ENCODE peak calls at places on chromosomes 16 and 17, in five cellular contexts. T is colonic mucosa, S is mesendoderm, G is OCI-LY7, B is body of pancreas. H is an unnamed sample.

GRCh38 chr17:64231567-64232141 is 31.4 kb downstream of the TEX2 start:
- DNase-seq in B (no peak), G (no peak), S (no peak), T (no peak), H (no peak)

GRCh38 chr17:50426814-50427787 is 1.1 kb downstream of the ACSF2 start:
- DNase-seq in S (peak), T (peak), B (peak), G (peak), H (no peak)

GRCh38 chr16:85396879-85397871 is 215.9 kb upstream of the GSE1 start:
- DNase-seq in T (peak), B (no peak), S (no peak), G (peak), H (no peak)

GRCh38 chr17:56176101-56176500 is 22.8 kb downstream of the ANKFN1 start:
- DNase-seq in G (no peak), S (peak), B (no peak), T (no peak), H (no peak)

GRCh38 chr17:2347805-2348685 is 10.7 kb downstream of the SGSM2 start:
- DNase-seq in T (peak), B (peak), G (no peak), S (peak), H (no peak)

GRCh38 chr16:86536621-86537020 is 18.4 kb downstream of the MTHFSD start:
- DNase-seq in T (no peak), B (no peak), S (no peak), G (no peak), H (no peak)

GRCh38 chr17:32285770-32286517 is 20.3 kb downstream of the RHBDL3 start:
- DNase-seq in B (no peak), G (no peak), T (no peak), S (no peak), H (no peak)

GRCh38 chr17:29621751-29622194 is 939 bp downstream of the CORO6 start:
- DNase-seq in T (no peak), B (no peak), G (no peak), S (no peak), H (no peak)

GRCh38 chr16:81718637-81719036 is 60.5 kb upstream of the PLCG2 start:
- DNase-seq in G (no peak), T (no peak), B (no peak), S (no peak), H (no peak)

GRCh38 chr16:80936410-80936809 is 70.3 kb downstream of the CMC2 start:
- DNase-seq in B (no peak), G (no peak), T (no peak), S (no peak), H (no peak)

GRCh38 chr17:10547351-10547750 is 2.1 kb downstream of the MYH2 start:
- DNase-seq in G (no peak), T (no peak), B (no peak), S (no peak), H (no peak)

GRCh38 chr16:68898026-68898425 is 54.7 kb downstream of the TANGO6 start:
- DNase-seq in S (no peak), B (no peak), G (no peak), T (no peak), H (no peak)

GRCh38 chr16:59993101-59993500 is 1259.0 kb upstream of the GOT2 start:
- DNase-seq in G (no peak), T (no peak), B (no peak), S (peak), H (no peak)

GRCh38 chr17:81125573-81126081 is 39.7 kb upstream of the PVALEF start:
- DNase-seq in S (no peak), T (no peak), B (no peak), G (no peak), H (no peak)

GRCh38 chr17:79001190-79002020 is 8.2 kb downstream of the CANT1 start:
- DNase-seq in G (no peak), T (peak), B (no peak), S (no peak), H (no peak)

GRCh38 chr16:77584205-77584859 is 138.0 kb upstream of the NUDT7 start:
- DNase-seq in B (peak), G (peak), S (peak), T (peak), H (no peak)

GRCh38 chr16:54055864-54056263 is 230.7 kb downstream of the IRX3 start:
- DNase-seq in S (no peak), G (no peak), T (no peak), B (no peak), H (no peak)

GRCh38 chr16:69709456-69710084 is 16.8 kb downstream of the NQO1 start:
- DNase-seq in B (peak), T (no peak), G (peak), S (peak), H (peak)

GRCh38 chr17:4839965-4840892 is 7.1 kb downstream of the MINK1 start:
- DNase-seq in G (no peak), B (no peak), S (no peak), T (no peak), H (no peak)

GRCh38 chr17:4839221-4839620 is 6.1 kb downstream of the MINK1 start:
- DNase-seq in T (no peak), S (no peak), B (no peak), G (no peak), H (no peak)

GRCh38 chr17:4838306-4838785 is 5.2 kb downstream of the MINK1 start:
- DNase-seq in T (no peak), B (no peak), S (no peak), G (no peak), H (no peak)

GRCh38 chr17:4842376-4842775 is 9.2 kb downstream of the MINK1 start:
- DNase-seq in S (no peak), B (no peak), T (no peak), G (no peak), H (no peak)

DNA sequence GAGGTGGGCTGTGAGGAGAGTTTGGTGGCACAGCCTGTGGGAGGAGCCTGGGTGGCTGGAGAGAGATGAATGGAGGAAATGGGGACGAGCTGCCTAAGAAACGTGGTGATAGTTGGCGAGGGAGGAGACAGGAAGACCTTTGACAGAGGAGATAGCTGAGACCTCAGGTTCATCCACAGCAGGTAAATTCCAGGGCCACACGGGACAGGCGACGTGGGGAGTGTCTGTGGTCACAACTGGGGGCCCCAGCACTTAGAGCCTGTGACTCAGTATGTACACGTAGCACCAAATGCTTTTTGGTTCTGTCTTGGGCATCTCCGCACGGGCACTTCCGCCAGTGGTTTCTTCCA is 7.7 kb downstream of the MINK1 start:
- DNase-seq in G (no peak), B (no peak), T (no peak), S (no peak), H (no peak)
- H3K27ac ChIP-seq in G (no peak), B (no peak), T (no peak), S (no peak), H (no peak)

GRCh38 chr17:39757176-39757662 is 19.5 kb downstream of the GRB7 start:
- DNase-seq in G (no peak), S (no peak), T (no peak), B (no peak), H (no peak)
- H3K27ac ChIP-seq in G (peak), S (no peak), T (no peak), B (no peak), H (no peak)

DNA sequence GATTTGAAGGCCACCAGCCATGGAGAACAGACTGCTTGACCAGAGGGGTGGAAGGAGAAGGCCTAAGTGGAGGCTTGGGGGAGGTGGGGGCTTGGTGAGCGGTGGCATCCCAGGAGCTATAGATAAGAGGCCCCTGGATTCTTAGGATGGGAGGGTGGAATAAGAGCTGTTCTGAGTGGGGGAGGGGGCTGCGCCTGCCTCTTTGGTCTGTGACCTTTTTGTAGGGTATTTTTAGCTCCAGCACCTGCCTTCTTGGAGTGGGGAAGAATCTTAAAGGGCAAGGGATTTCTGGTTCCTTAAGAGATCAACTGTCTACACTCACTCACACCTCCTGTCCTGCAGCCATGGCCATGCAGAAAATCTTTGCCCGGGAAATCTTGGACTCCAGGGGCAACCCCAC is 567 bp downstream of the ENO3 start:
- DNase-seq in B (no peak), G (no peak), T (no peak), S (peak), H (no peak)
- H3K27ac ChIP-seq in B (no peak), G (peak), T (no peak), S (peak), H (no peak)

GRCh38 chr17:57542518-57542917 is 202.6 kb downstream of the CCDC182 start:
- DNase-seq in G (no peak), T (no peak), S (no peak), B (no peak), H (no peak)
- H3K27ac ChIP-seq in G (no peak), T (no peak), S (no peak), B (no peak), H (no peak)

GRCh38 chr16:49622084-49622390 is 233.9 kb downstream of the ZNF423 start:
- DNase-seq in S (no peak), B (no peak), G (no peak), T (no peak), H (no peak)
- H3K27ac ChIP-seq in S (no peak), B (no peak), G (no peak), T (no peak), H (no peak)

GRCh38 chr17:75832164-75832651 is 12.0 kb downstream of the UNC13D start:
- DNase-seq in S (peak), G (no peak), T (no peak), B (peak), H (no peak)
- H3K27ac ChIP-seq in S (no peak), G (peak), T (peak), B (no peak), H (no peak)

DNA sequence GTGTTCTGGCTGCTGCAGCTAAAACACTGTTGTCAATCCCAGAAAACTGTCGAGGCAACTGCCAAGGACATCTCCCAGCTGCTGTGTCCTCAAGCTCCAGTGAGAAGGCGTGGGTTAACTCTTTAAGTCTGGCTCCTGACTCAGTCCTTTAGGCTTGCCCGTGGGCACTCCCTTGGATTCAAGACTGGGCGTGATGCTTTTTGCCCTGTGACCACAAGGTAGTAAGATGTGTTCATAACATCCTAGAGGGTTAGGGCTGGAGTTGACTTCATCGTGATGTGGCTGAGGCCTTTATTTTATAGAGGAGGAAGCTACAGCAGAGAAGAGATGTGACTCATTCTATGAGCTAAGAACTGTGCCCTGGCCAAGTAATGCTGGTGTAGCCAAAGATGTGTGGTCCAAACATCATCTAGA is 50.9 kb upstream of the TEKT3 start:
- DNase-seq in G (no peak), S (no peak), T (no peak), B (no peak), H (no peak)
- H3K27ac ChIP-seq in G (no peak), S (no peak), T (peak), B (no peak), H (no peak)

GRCh38 chr17:38800237-38800760 is 943 bp upstream of the PIP4K2B start:
- DNase-seq in T (no peak), B (no peak), G (no peak), S (no peak), H (no peak)
- H3K27ac ChIP-seq in T (peak), B (peak), G (peak), S (no peak), H (peak)

GRCh38 chr16:17299790-17300189 is 171.0 kb downstream of the XYLT1 start:
- DNase-seq in B (no peak), T (no peak), G (no peak), S (no peak), H (no peak)
- H3K27ac ChIP-seq in B (peak), T (no peak), G (peak), S (no peak), H (no peak)